ENCODE peak calls at places on chromosomes 6 and 20, in five cellular contexts. M is NCI-H1092, I is bronchial epithelial cell, U is KBM-7, D is amygdala. Y is an unnamed sample.

GRCh38 chr6:160041608-160042007 is 72.7 kb downstream of the IGF2R start:
- DNase-seq in M (peak), I (peak), U (peak), D (peak), Y (peak)

GRCh38 chr20:47334022-47334551 is 22.4 kb downstream of the ZMYND8 start:
- DNase-seq in M (no peak), I (peak), U (no peak), D (no peak), Y (peak)

GRCh38 chr6:54846857-54847721 is 518 bp downstream of the FAM83B start:
- DNase-seq in M (no peak), I (peak), U (peak), D (no peak), Y (no peak)

GRCh38 chr6:121436172-121436965 is 923 bp downstream of the GJA1 start:
- DNase-seq in M (no peak), I (peak), U (peak), D (no peak), Y (no peak)

GRCh38 chr6:82775361-82775760 is 290.3 kb downstream of the UBE3D start:
- DNase-seq in M (no peak), I (no peak), U (no peak), D (no peak), Y (no peak)

GRCh38 chr6:6495851-6496250 is 92.7 kb upstream of the LY86 start:
- DNase-seq in M (no peak), I (peak), U (no peak), D (no peak), Y (no peak)

GRCh38 chr6:25112207-25112874 is 166.8 kb upstream of the CARMIL1 start:
- DNase-seq in M (no peak), I (peak), U (no peak), D (no peak), Y (no peak)

GRCh38 chr6:133265066-133265465 is 23.9 kb downstream of the EYA4 start:
- DNase-seq in M (no peak), I (no peak), U (no peak), D (no peak), Y (no peak)

GRCh38 chr20:59013959-59014608 is 5.1 kb upstream of the TUBB1 start:
- DNase-seq in M (no peak), I (no peak), U (no peak), D (no peak), Y (no peak)

GRCh38 chr20:18672826-18673225 is 85.0 kb downstream of the DTD1 start:
- DNase-seq in M (no peak), I (no peak), U (no peak), D (no peak), Y (no peak)

GRCh38 chr20:53943522-53944291 is 126.7 kb downstream of the BCAS1 start:
- DNase-seq in M (no peak), I (peak), U (peak), D (no peak), Y (no peak)

GRCh38 chr20:3340443-3340842 is 67.0 kb downstream of the DNAAF9 start:
- DNase-seq in M (no peak), I (no peak), U (no peak), D (no peak), Y (peak)

GRCh38 chr6:6008648-6009421 is 2.1 kb upstream of the NRN1 start:
- DNase-seq in M (peak), I (no peak), U (peak), D (peak), Y (peak)

GRCh38 chr6:125983246-125983945 is 2.9 kb upstream of the TRMT11 start:
- DNase-seq in M (no peak), I (peak), U (no peak), D (no peak), Y (no peak)

GRCh38 chr6:52482903-52483670 is 62.9 kb downstream of the EFHC1 start:
- DNase-seq in M (no peak), I (peak), U (no peak), D (no peak), Y (no peak)

GRCh38 chr6:116528800-116529199 is 16.7 kb downstream of the TRAPPC3L start:
- DNase-seq in M (no peak), I (no peak), U (no peak), D (no peak), Y (no peak)

GRCh38 chr6:111759836-111760785 is 113.1 kb downstream of the FYN start:
- DNase-seq in M (no peak), I (peak), U (no peak), D (no peak), Y (no peak)

GRCh38 chr20:63183422-63184146 is 32.3 kb downstream of the YTHDF1 start:
- DNase-seq in M (no peak), I (peak), U (peak), D (no peak), Y (peak)

GRCh38 chr20:47352332-47353223 is 3.9 kb downstream of the ZMYND8 start:
- DNase-seq in M (peak), I (no peak), U (no peak), D (peak), Y (peak)

Y was measured in cerebellar cortex.